ENCODE peak calls at places on chromosomes 13 and 19, in four cellular contexts. One of them, this sample, is unnamed.

GRCh38 chr13:40667622-40667978 is 1.2 kb upstream of the FOXO1 start:
- DNase-seq in fibroblast of the aortic adventitia: no peak
- DNase-seq in upper lobe of right lung: no peak
- DNase-seq in PC-9: peak; percentile 21
- DNase-seq in this sample: no peak

GRCh38 chr13:73715114-73715909 is 418.9 kb downstream of the KLF12 start:
- DNase-seq in upper lobe of right lung: peak; percentile 72
- DNase-seq in fibroblast of the aortic adventitia: no peak
- DNase-seq in PC-9: peak; percentile 7
- DNase-seq in this sample: no peak

GRCh38 chr13:42384265-42384664 is 112.3 kb downstream of the AKAP11 start:
- DNase-seq in upper lobe of right lung: no peak
- DNase-seq in PC-9: no peak
- DNase-seq in fibroblast of the aortic adventitia: no peak
- DNase-seq in this sample: no peak

GRCh38 chr13:74132152-74132767 is 1.9 kb downstream of the KLF12 start:
- DNase-seq in PC-9: no peak
- DNase-seq in upper lobe of right lung: no peak
- DNase-seq in fibroblast of the aortic adventitia: peak; percentile 67
- DNase-seq in this sample: no peak

GRCh38 chr19:50313812-50314536 is 15.2 kb downstream of the KCNC3 start:
- DNase-seq in upper lobe of right lung: no peak
- DNase-seq in PC-9: no peak
- DNase-seq in fibroblast of the aortic adventitia: no peak
- DNase-seq in this sample: no peak

GRCh38 chr13:112443191-112444000 is 67.2 kb downstream of the SPACA7 start:
- DNase-seq in fibroblast of the aortic adventitia: no peak
- DNase-seq in PC-9: no peak
- DNase-seq in upper lobe of right lung: no peak
- DNase-seq in this sample: peak; percentile 78

GRCh38 chr13:25689539-25689938 is 317.8 kb downstream of the ATP8A2 start:
- DNase-seq in upper lobe of right lung: no peak
- DNase-seq in PC-9: no peak
- DNase-seq in fibroblast of the aortic adventitia: no peak
- DNase-seq in this sample: no peak

GRCh38 chr13:49608932-49609331 is 19.4 kb upstream of the ARL11 start:
- DNase-seq in fibroblast of the aortic adventitia: no peak
- DNase-seq in upper lobe of right lung: no peak
- DNase-seq in PC-9: no peak
- DNase-seq in this sample: no peak

GRCh38 chr19:45423589-45424190 is at the start of gene ERCC1:
- DNase-seq in fibroblast of the aortic adventitia: peak; percentile 93
- DNase-seq in PC-9: peak; percentile 99
- DNase-seq in upper lobe of right lung: peak; percentile 99
- DNase-seq in this sample: peak; percentile 97

GRCh38 chr19:29535432-29535831 is 9.6 kb downstream of the VSTM2B start:
- DNase-seq in upper lobe of right lung: peak; percentile 29
- DNase-seq in fibroblast of the aortic adventitia: no peak
- DNase-seq in PC-9: no peak
- DNase-seq in this sample: no peak

GRCh38 chr13:95288899-95289500 is 12.3 kb downstream of the ABCC4 start:
- DNase-seq in fibroblast of the aortic adventitia: no peak
- DNase-seq in PC-9: no peak
- DNase-seq in upper lobe of right lung: no peak
- DNase-seq in this sample: no peak

GRCh38 chr13:74444161-74444571 is 310.0 kb upstream of the KLF12 start:
- DNase-seq in upper lobe of right lung: no peak
- DNase-seq in PC-9: peak; percentile 45
- DNase-seq in fibroblast of the aortic adventitia: peak; percentile 46
- DNase-seq in this sample: no peak

GRCh38 chr19:51250786-51251452 is at the start of gene SIGLECL1:
- DNase-seq in upper lobe of right lung: no peak
- DNase-seq in fibroblast of the aortic adventitia: no peak
- DNase-seq in PC-9: no peak
- DNase-seq in this sample: peak; percentile 80

GRCh38 chr13:103255587-103256301 is 189.5 kb upstream of the SLC10A2 start:
- DNase-seq in PC-9: no peak
- DNase-seq in fibroblast of the aortic adventitia: no peak
- DNase-seq in upper lobe of right lung: no peak
- DNase-seq in this sample: no peak

GRCh38 chr19:13974073-13974472 is 21.8 kb downstream of the DCAF15 start:
- DNase-seq in upper lobe of right lung: no peak
- DNase-seq in PC-9: no peak
- DNase-seq in fibroblast of the aortic adventitia: no peak
- DNase-seq in this sample: no peak

GRCh38 chr19:22784051-22784450 is at the start of gene ZNF99:
- DNase-seq in upper lobe of right lung: no peak
- DNase-seq in fibroblast of the aortic adventitia: no peak
- DNase-seq in PC-9: no peak
- DNase-seq in this sample: no peak

GRCh38 chr19:30084390-30084819 is 142.4 kb downstream of the URI1 start:
- DNase-seq in upper lobe of right lung: peak; percentile 22
- DNase-seq in fibroblast of the aortic adventitia: no peak
- DNase-seq in PC-9: no peak
- DNase-seq in this sample: no peak

GRCh38 chr13:112967666-112968379 is 1.2 kb upstream of the MCF2L start:
- DNase-seq in fibroblast of the aortic adventitia: no peak
- DNase-seq in upper lobe of right lung: peak; percentile 36
- DNase-seq in PC-9: no peak
- DNase-seq in this sample: no peak

GRCh38 chr13:113850722-113851479 is 13.0 kb downstream of the GAS6 start:
- DNase-seq in PC-9: no peak
- DNase-seq in upper lobe of right lung: no peak
- DNase-seq in fibroblast of the aortic adventitia: no peak
- DNase-seq in this sample: no peak

DNA sequence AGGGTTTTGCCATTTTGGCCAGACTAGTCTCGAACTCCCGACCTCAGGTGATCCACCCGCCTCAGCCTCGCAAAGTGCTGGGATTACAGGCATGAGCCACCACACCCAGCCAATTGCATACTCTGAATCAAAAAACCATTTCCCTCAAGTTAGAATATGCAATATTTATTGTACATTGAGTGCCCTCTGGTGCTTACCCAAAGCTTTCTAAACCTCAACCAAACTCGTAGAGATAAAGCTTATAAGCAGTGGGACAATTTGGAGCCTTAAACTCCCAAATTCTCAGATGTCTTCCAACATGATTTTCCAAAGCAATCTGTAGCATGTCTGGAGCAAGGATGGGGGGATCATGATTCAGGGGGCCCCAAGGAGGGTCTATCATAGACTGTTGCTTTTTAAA is 22.4 kb downstream of the RFXAP start:
- DNase-seq in upper lobe of right lung: no peak
- DNase-seq in PC-9: no peak
- DNase-seq in fibroblast of the aortic adventitia: peak; percentile 31
- DNase-seq in this sample: no peak
- TF ChIP-seq CTCF in upper lobe of right lung: no peak
- TF ChIP-seq CTCF in PC-9: peak; percentile 21
- TF ChIP-seq CTCF in fibroblast of the aortic adventitia: no peak
- TF ChIP-seq CTCF in this sample: no peak

GRCh38 chr19:1811942-1812425 is at the start of gene ATP8B3:
- DNase-seq in upper lobe of right lung: no peak
- DNase-seq in PC-9: no peak
- DNase-seq in fibroblast of the aortic adventitia: no peak
- DNase-seq in this sample: no peak
- TF ChIP-seq CTCF in upper lobe of right lung: peak; percentile 17
- TF ChIP-seq CTCF in PC-9: no peak
- TF ChIP-seq CTCF in fibroblast of the aortic adventitia: peak; percentile 4
- TF ChIP-seq CTCF in this sample: no peak

GRCh38 chr13:51444922-51445321 is 7.9 kb downstream of the INTS6 start:
- DNase-seq in fibroblast of the aortic adventitia: peak; percentile 76
- DNase-seq in upper lobe of right lung: no peak
- DNase-seq in PC-9: no peak
- DNase-seq in this sample: no peak
- TF ChIP-seq CTCF in fibroblast of the aortic adventitia: peak; percentile 46
- TF ChIP-seq CTCF in upper lobe of right lung: peak; percentile 19
- TF ChIP-seq CTCF in PC-9: peak; percentile 47
- TF ChIP-seq CTCF in this sample: peak; percentile 64

GRCh38 chr19:54208784-54209057 is 8.1 kb downstream of the RPS9 start:
- DNase-seq in upper lobe of right lung: no peak
- DNase-seq in PC-9: no peak
- DNase-seq in fibroblast of the aortic adventitia: peak; percentile 22
- DNase-seq in this sample: no peak

GRCh38 chr19:54204767-54205468 is 4.3 kb downstream of the RPS9 start:
- DNase-seq in PC-9: no peak
- DNase-seq in fibroblast of the aortic adventitia: no peak
- DNase-seq in upper lobe of right lung: no peak
- DNase-seq in this sample: no peak

GRCh38 chr19:54207908-54208783 is 7.5 kb downstream of the RPS9 start:
- DNase-seq in fibroblast of the aortic adventitia: peak; percentile 88
- DNase-seq in upper lobe of right lung: peak; percentile 87
- DNase-seq in PC-9: peak; percentile 29
- DNase-seq in this sample: no peak

GRCh38 chr19:54206030-54206830 is 5.6 kb downstream of the RPS9 start:
- DNase-seq in PC-9: no peak
- DNase-seq in fibroblast of the aortic adventitia: no peak
- DNase-seq in upper lobe of right lung: peak; percentile 71
- DNase-seq in this sample: no peak

DNA sequence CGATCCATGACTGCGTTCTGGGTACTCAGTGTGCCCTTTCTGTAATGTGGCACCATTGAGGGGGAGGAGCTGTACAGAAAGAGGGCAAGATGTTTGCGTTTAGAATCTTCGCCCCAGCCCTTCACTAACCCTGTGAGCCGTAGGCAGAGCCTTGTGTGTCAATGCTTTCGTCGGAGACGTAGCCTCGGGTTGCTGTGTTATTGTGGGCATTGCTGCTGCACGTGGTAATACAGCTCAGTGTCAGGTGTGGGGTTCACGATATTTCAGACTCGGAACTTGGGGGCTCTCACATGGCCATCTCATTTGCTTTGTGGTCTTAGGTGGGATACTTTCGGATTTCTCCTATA is 6.1 kb downstream of the RPS9 start:
- DNase-seq in PC-9: no peak
- DNase-seq in upper lobe of right lung: no peak
- DNase-seq in fibroblast of the aortic adventitia: no peak
- DNase-seq in this sample: no peak
- TF ChIP-seq CTCF in PC-9: no peak
- TF ChIP-seq CTCF in upper lobe of right lung: no peak
- TF ChIP-seq CTCF in fibroblast of the aortic adventitia: no peak
- TF ChIP-seq CTCF in this sample: no peak

DNA sequence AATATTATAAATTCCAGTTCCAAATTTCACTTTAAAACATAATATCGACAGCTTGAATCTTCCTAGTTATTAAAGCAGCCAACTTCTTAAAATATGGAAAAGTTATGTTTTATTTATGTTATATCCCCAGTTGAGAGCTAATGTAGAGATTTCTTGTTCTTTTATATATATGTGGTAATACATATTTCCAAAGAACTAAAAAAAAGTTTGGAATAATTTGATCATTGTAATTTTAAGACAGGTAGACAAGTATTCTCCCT is 781 bp upstream of the TBC1D4 start:
- DNase-seq in PC-9: no peak
- DNase-seq in fibroblast of the aortic adventitia: no peak
- DNase-seq in upper lobe of right lung: no peak
- DNase-seq in this sample: no peak
- TF ChIP-seq CTCF in PC-9: no peak
- TF ChIP-seq CTCF in fibroblast of the aortic adventitia: no peak
- TF ChIP-seq CTCF in upper lobe of right lung: no peak
- TF ChIP-seq CTCF in this sample: no peak

DNA sequence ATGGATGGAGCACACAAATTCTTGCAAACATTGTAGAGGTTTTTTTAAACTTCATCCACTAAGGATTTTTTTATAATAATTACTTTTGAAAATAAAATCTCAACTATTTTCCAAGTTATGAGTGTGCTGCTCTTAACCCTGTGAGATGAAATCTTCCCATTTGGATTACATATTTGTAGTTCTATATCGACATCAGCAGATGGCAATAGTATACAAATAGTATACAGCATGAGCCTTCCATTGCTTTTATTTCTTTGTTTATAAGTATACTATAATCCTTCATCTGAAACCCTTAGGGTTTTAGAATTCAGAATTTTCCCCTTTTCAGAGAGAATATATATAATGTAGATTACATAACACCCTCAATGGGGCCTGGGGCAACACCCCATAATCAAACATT is 70.5 kb downstream of the GJA3 start:
- DNase-seq in upper lobe of right lung: no peak
- DNase-seq in PC-9: no peak
- DNase-seq in fibroblast of the aortic adventitia: peak; percentile 15
- DNase-seq in this sample: no peak
- TF ChIP-seq CTCF in upper lobe of right lung: no peak
- TF ChIP-seq CTCF in PC-9: peak; percentile 49
- TF ChIP-seq CTCF in fibroblast of the aortic adventitia: no peak
- TF ChIP-seq CTCF in this sample: peak; percentile 36

GRCh38 chr19:39211731-39212376 is 7.8 kb upstream of the SYCN start:
- DNase-seq in fibroblast of the aortic adventitia: no peak
- DNase-seq in upper lobe of right lung: no peak
- DNase-seq in PC-9: no peak
- DNase-seq in this sample: no peak

GRCh38 chr19:39208175-39208795 is 4.2 kb upstream of the SYCN start:
- DNase-seq in upper lobe of right lung: no peak
- DNase-seq in fibroblast of the aortic adventitia: no peak
- DNase-seq in PC-9: no peak
- DNase-seq in this sample: no peak

GRCh38 chr19:39209196-39209595 is 5.1 kb upstream of the SYCN start:
- DNase-seq in upper lobe of right lung: no peak
- DNase-seq in fibroblast of the aortic adventitia: no peak
- DNase-seq in PC-9: no peak
- DNase-seq in this sample: no peak

GRCh38 chr19:39217094-39217493 is 13.0 kb upstream of the SYCN start:
- DNase-seq in PC-9: no peak
- DNase-seq in fibroblast of the aortic adventitia: no peak
- DNase-seq in upper lobe of right lung: no peak
- DNase-seq in this sample: no peak

GRCh38 chr19:39212377-39212742 is 8.3 kb upstream of the SYCN start:
- DNase-seq in PC-9: peak; percentile 40
- DNase-seq in fibroblast of the aortic adventitia: peak; percentile 10
- DNase-seq in upper lobe of right lung: peak; percentile 72
- DNase-seq in this sample: no peak
- TF ChIP-seq CTCF in PC-9: peak; percentile 59
- TF ChIP-seq CTCF in fibroblast of the aortic adventitia: peak; percentile 23
- TF ChIP-seq CTCF in upper lobe of right lung: peak; percentile 35
- TF ChIP-seq CTCF in this sample: peak; percentile 36

GRCh38 chr19:970695-971094 is 13.4 kb upstream of the WDR18 start:
- DNase-seq in upper lobe of right lung: no peak
- DNase-seq in fibroblast of the aortic adventitia: no peak
- DNase-seq in PC-9: no peak
- DNase-seq in this sample: no peak
- TF ChIP-seq CTCF in upper lobe of right lung: peak; percentile 46
- TF ChIP-seq CTCF in fibroblast of the aortic adventitia: peak; percentile 65
- TF ChIP-seq CTCF in PC-9: peak; percentile 88
- TF ChIP-seq CTCF in this sample: peak; percentile 64

GRCh38 chr13:60623131-60623530 is 226.1 kb downstream of the TDRD3 start:
- DNase-seq in PC-9: no peak
- DNase-seq in fibroblast of the aortic adventitia: no peak
- DNase-seq in upper lobe of right lung: no peak
- DNase-seq in this sample: no peak

GRCh38 chr13:60613080-60613479 is 216.1 kb downstream of the TDRD3 start:
- DNase-seq in upper lobe of right lung: no peak
- DNase-seq in PC-9: no peak
- DNase-seq in fibroblast of the aortic adventitia: no peak
- DNase-seq in this sample: no peak

GRCh38 chr13:60620611-60621395 is 223.8 kb downstream of the TDRD3 start:
- DNase-seq in upper lobe of right lung: no peak
- DNase-seq in PC-9: no peak
- DNase-seq in fibroblast of the aortic adventitia: no peak
- DNase-seq in this sample: no peak

GRCh38 chr13:60619461-60619860 is 222.4 kb downstream of the TDRD3 start:
- DNase-seq in PC-9: no peak
- DNase-seq in upper lobe of right lung: no peak
- DNase-seq in fibroblast of the aortic adventitia: no peak
- DNase-seq in this sample: no peak

GRCh38 chr13:60617863-60618733 is 221.1 kb downstream of the TDRD3 start:
- DNase-seq in PC-9: peak; percentile 1
- DNase-seq in upper lobe of right lung: no peak
- DNase-seq in fibroblast of the aortic adventitia: peak; percentile 76
- DNase-seq in this sample: no peak
- TF ChIP-seq CTCF in PC-9: no peak
- TF ChIP-seq CTCF in upper lobe of right lung: no peak
- TF ChIP-seq CTCF in fibroblast of the aortic adventitia: peak; percentile 69
- TF ChIP-seq CTCF in this sample: peak; percentile 61

This sample was measured in osteocyte.